ENCODE peak calls at places on chromosome 9, in four cellular contexts. S is neural progenitor cell, J is dorsolateral prefrontal cortex, T is gastrocnemius medialis. Q is an unnamed sample.

GRCh38 chr9:114308361-114308950 is 14.4 kb upstream of the ORM1 start:
- DNase-seq in T (no peak), J (no peak), S (no peak), Q (peak; percentile 5)

GRCh38 chr9:132584616-132585560 is 2.5 kb downstream of the BARHL1 start:
- DNase-seq in S (peak; percentile 54), J (no peak), T (no peak), Q (no peak)

GRCh38 chr9:77648458-77649108 is 461 bp upstream of the GNA14 start:
- DNase-seq in T (no peak), J (no peak), S (peak; percentile 34), Q (peak; percentile 19)

GRCh38 chr9:126151031-126151670 is 175.5 kb upstream of the MVB12B start:
- DNase-seq in S (no peak), J (no peak), T (no peak), Q (no peak)

GRCh38 chr9:107190031-107190935 is 92.8 kb upstream of the RAD23B start:
- DNase-seq in T (no peak), S (no peak), J (no peak), Q (peak; percentile 30)

GRCh38 chr9:118170032-118170955 is 466.1 kb downstream of the TLR4 start:
- DNase-seq in S (peak; percentile 84), J (peak; percentile 53), T (no peak), Q (peak; percentile 77)

GRCh38 chr9:79695531-79696218 is 123.9 kb downstream of the TLE4 start:
- DNase-seq in T (no peak), J (no peak), S (no peak), Q (no peak)

GRCh38 chr9:10274156-10274555 is 338.6 kb downstream of the PTPRD start:
- DNase-seq in J (no peak), T (no peak), S (no peak), Q (no peak)

GRCh38 chr9:123686131-123686848 is 243.6 kb downstream of the DENND1A start:
- DNase-seq in J (no peak), T (peak; percentile 33), S (no peak), Q (no peak)

GRCh38 chr9:6212722-6213375 is 2.8 kb upstream of the IL33 start:
- DNase-seq in S (no peak), J (no peak), T (no peak), Q (no peak)

GRCh38 chr9:96246267-96246671 is 55.7 kb downstream of the HSD17B3 start:
- DNase-seq in T (no peak), J (no peak), S (no peak), Q (no peak)

GRCh38 chr9:124553738-124554137 is 46.5 kb upstream of the NR5A1 start:
- DNase-seq in T (no peak), J (no peak), S (no peak), Q (no peak)

GRCh38 chr9:101388507-101388993 is 3.7 kb upstream of the BAAT start:
- DNase-seq in T (no peak), J (no peak), S (no peak), Q (no peak)

GRCh38 chr9:71819115-71819739 is 50.9 kb upstream of the CEMIP2 start:
- DNase-seq in S (peak; percentile 45), J (no peak), T (no peak), Q (peak; percentile 29)

GRCh38 chr9:69412741-69413150 is 87.7 kb downstream of the ENTREP1 start:
- DNase-seq in T (peak; percentile 57), S (peak; percentile 84), J (no peak), Q (peak; percentile 82)

GRCh38 chr9:100087218-100087617 is 11.6 kb downstream of the ERP44 start:
- DNase-seq in T (no peak), J (no peak), S (no peak), Q (no peak)

GRCh38 chr9:3960661-3961144 is 339.2 kb downstream of the GLIS3 start:
- DNase-seq in J (no peak), S (peak; percentile 61), T (no peak), Q (no peak)

GRCh38 chr9:91803143-91803940 is 146.7 kb downstream of the ROR2 start:
- DNase-seq in T (no peak), S (no peak), J (no peak), Q (no peak)

GRCh38 chr9:101050650-101051049 is 22.1 kb downstream of the PLPPR1 start:
- DNase-seq in T (no peak), S (no peak), J (no peak), Q (no peak)

GRCh38 chr9:78493166-78493742 is 196.3 kb downstream of the PSAT1 start:
- DNase-seq in T (no peak), S (no peak), J (no peak), Q (no peak)

GRCh38 chr9:32550046-32550608 is 2.0 kb upstream of the SMIM27 start:
- DNase-seq in S (peak; percentile 33), J (no peak), T (no peak), Q (no peak)

GRCh38 chr9:91522496-91522895 is 98.9 kb upstream of the NFIL3 start:
- DNase-seq in S (no peak), J (no peak), T (no peak), Q (no peak)

GRCh38 chr9:114723926-114724325 is 41.9 kb upstream of the TEX48 start:
- DNase-seq in J (no peak), T (no peak), S (no peak), Q (no peak)

GRCh38 chr9:37037137-37037743 is 3.2 kb upstream of the PAX5 start:
- DNase-seq in S (peak; percentile 63), J (no peak), T (no peak), Q (no peak)
- H3K27me3 ChIP-seq in S (peaks cover 84% of the 10 kb centered on the region), J (peaks cover 100% of the 10 kb centered on the region), T (peaks cover 92% of the 10 kb centered on the region), Q (no peaks in the 10 kb centered on the region)

GRCh38 chr9:34579819-34580185 is 9.7 kb downstream of the CNTFR start:
- DNase-seq in T (no peak), J (no peak), S (no peak), Q (no peak)
- H3K27me3 ChIP-seq in T (no peaks in the 10 kb centered on the region), J (peaks cover 5% of the 10 kb centered on the region), S (peaks cover 24% of the 10 kb centered on the region), Q (no peaks in the 10 kb centered on the region)

GRCh38 chr9:136681029-136681428 is 6.2 kb downstream of the AGPAT2 start:
- DNase-seq in T (no peak), S (no peak), J (no peak), Q (no peak)
- H3K27me3 ChIP-seq in T (no peaks in the 10 kb centered on the region), S (peaks cover 14% of the 10 kb centered on the region), J (peaks cover 6% of the 10 kb centered on the region), Q (no peaks in the 10 kb centered on the region)

GRCh38 chr9:136140966-136141365 is 22.3 kb upstream of the TMEM250 start:
- DNase-seq in J (no peak), T (no peak), S (no peak), Q (no peak)
- H3K27me3 ChIP-seq in J (peaks cover 43% of the 10 kb centered on the region), T (peaks cover 61% of the 10 kb centered on the region), S (peaks cover 4% of the 10 kb centered on the region), Q (no peaks in the 10 kb centered on the region)

DNA sequence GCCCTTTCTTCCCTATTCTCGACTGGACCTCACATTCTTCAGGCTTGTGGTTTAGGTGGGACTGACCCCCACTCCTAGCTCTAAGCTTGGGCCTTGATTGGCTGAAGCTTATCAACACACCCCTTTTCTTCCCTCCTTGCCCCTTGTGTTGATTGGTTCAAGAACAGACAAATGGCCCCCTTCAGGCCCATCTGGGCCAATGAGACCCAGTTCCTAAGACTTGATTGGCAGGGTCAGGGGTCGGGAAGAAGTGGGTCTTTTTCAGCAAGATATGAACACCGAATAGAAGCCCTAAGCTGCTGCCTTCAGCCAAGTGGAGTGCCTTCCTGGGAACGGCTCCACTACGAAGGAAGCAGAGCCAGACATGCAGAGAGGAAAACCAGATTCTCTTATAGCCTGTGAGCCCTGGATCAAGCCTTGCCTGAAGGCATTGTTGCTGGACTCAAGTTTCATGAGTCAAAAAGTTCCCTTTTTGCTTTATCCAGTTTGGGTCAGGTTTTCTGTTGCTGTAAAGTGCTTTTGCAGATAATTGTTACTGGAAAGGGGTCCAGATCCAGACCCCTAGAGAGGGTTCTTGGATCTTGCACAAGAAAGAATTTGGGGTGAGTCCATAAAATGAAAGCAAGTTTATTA is 22.4 kb upstream of the NCS1 start:
- DNase-seq in S (no peak), J (no peak), T (no peak), Q (no peak)
- H3K27me3 ChIP-seq in S (no peaks in the 10 kb centered on the region), J (no peaks in the 10 kb centered on the region), T (no peaks in the 10 kb centered on the region), Q (no peaks in the 10 kb centered on the region)

Q was measured in WERI-Rb-1.